ENCODE peak calls at places on chromosomes 7 and 10, in eight cellular contexts. N is SK-N-SH; J is psoas muscle; E is mucosa of descending colon; U is CD8-positive, alpha-beta T cell; M is neural progenitor cell; Q is sigmoid colon; C is upper lobe of right lung. H is an unnamed sample.
A peak's percentile ranks its signal among the peaks of the same experiment; 100 is the strongest.

GRCh38 chr10:124130198-124130597 is 36.8 kb upstream of the CHST15 start:
- DNase-seq in N (no peak), J (no peak), E (no peak), U (no peak), M (no peak), Q (no peak), C (no peak), H (no peak)

GRCh38 chr10:62852961-62853702 is 37.0 kb upstream of the EGR2 start:
- DNase-seq in N (no peak), J (no peak), E (no peak), U (no peak), M (no peak), Q (no peak), C (no peak), H (no peak)

GRCh38 chr7:137489880-137490279 is 146.3 kb upstream of the PTN start:
- DNase-seq in N (no peak), J (no peak), E (no peak), U (no peak), M (no peak), Q (no peak), C (no peak), H (no peak)

GRCh38 chr7:1815051-1815481 is 145.0 kb downstream of the ELFN1 start:
- DNase-seq in N (no peak), J (peak; percentile 52), E (no peak), U (no peak), M (no peak), Q (peak; percentile 60), C (no peak), H (no peak)

GRCh38 chr7:36389371-36390198 is at the start of gene ANLN:
- DNase-seq in N (peak; percentile 100), J (peak; percentile 95), E (peak; percentile 96), U (peak; percentile 77), M (peak; percentile 92), Q (peak; percentile 97), C (peak; percentile 96), H (peak; percentile 97)

GRCh38 chr7:121985476-121985875 is 112.5 kb downstream of the PTPRZ1 start:
- DNase-seq in N (no peak), J (no peak), E (no peak), U (no peak), M (no peak), Q (no peak), C (no peak), H (no peak)

GRCh38 chr7:152780935-152781334 is 21.4 kb downstream of the ACTR3B start:
- DNase-seq in N (no peak), J (no peak), E (no peak), U (no peak), M (no peak), Q (no peak), C (no peak), H (no peak)

GRCh38 chr10:92593553-92594046 is 670 bp downstream of the KIF11 start:
- DNase-seq in N (no peak), J (no peak), E (no peak), U (no peak), M (no peak), Q (no peak), C (no peak), H (no peak)

GRCh38 chr7:50921114-50921513 is 138.4 kb upstream of the GRB10 start:
- DNase-seq in N (no peak), J (no peak), E (no peak), U (no peak), M (no peak), Q (no peak), C (no peak), H (no peak)

GRCh38 chr7:139358541-139359365 is 941 bp upstream of the LUC7L2 start:
- DNase-seq in N (peak; percentile 68), J (no peak), E (peak; percentile 58), U (peak; percentile 32), M (no peak), Q (no peak), C (peak; percentile 72), H (no peak)

GRCh38 chr7:47198159-47198558 is 383.8 kb downstream of the TNS3 start:
- DNase-seq in N (no peak), J (no peak), E (no peak), U (no peak), M (no peak), Q (no peak), C (no peak), H (no peak)

GRCh38 chr7:129643545-129644170 is 32.1 kb downstream of the NRF1 start:
- DNase-seq in N (no peak), J (no peak), E (no peak), U (no peak), M (peak; percentile 33), Q (no peak), C (no peak), H (no peak)

GRCh38 chr10:77601488-77601887 is 36.1 kb downstream of the KCNMA1 start:
- DNase-seq in N (no peak), J (no peak), E (no peak), U (no peak), M (no peak), Q (peak; percentile 61), C (no peak), H (no peak)

GRCh38 chr10:110502851-110503301 is 5.2 kb downstream of the DUSP5 start:
- DNase-seq in N (no peak), J (no peak), E (no peak), U (no peak), M (no peak), Q (peak; percentile 91), C (no peak), H (no peak)

GRCh38 chr7:99254390-99254789 is 18.2 kb upstream of the MYH16 start:
- DNase-seq in N (no peak), J (no peak), E (no peak), U (no peak), M (no peak), Q (no peak), C (no peak), H (no peak)

GRCh38 chr10:3127921-3128320 is 44.7 kb downstream of the PITRM1 start:
- DNase-seq in N (no peak), J (no peak), E (no peak), U (no peak), M (no peak), Q (no peak), C (no peak), H (no peak)

GRCh38 chr10:121158988-121159579 is 307.9 kb downstream of the WDR11 start:
- DNase-seq in N (no peak), J (no peak), E (peak; percentile 40), U (no peak), M (no peak), Q (no peak), C (no peak), H (no peak)

GRCh38 chr10:77602231-77602912 is 35.2 kb downstream of the KCNMA1 start:
- DNase-seq in N (no peak), J (no peak), E (no peak), U (no peak), M (no peak), Q (peak; percentile 52), C (no peak), H (no peak)

GRCh38 chr7:157309990-157310668 is 26.7 kb upstream of the DNAJB6 start:
- DNase-seq in N (peak; percentile 42), J (no peak), E (no peak), U (no peak), M (no peak), Q (no peak), C (no peak), H (peak; percentile 49)

GRCh38 chr10:26520575-26520974 is 82.4 kb downstream of the APBB1IP start:
- DNase-seq in N (no peak), J (no peak), E (no peak), U (no peak), M (no peak), Q (no peak), C (no peak), H (no peak)

GRCh38 chr7:69147631-69148030 is 450.6 kb upstream of the AUTS2 start:
- DNase-seq in N (no peak), J (no peak), E (no peak), U (no peak), M (no peak), Q (peak; percentile 68), C (no peak), H (no peak)
- H3K4me1 ChIP-seq in N (no peaks in the 10 kb centered on the region), J (no peaks in the 10 kb centered on the region), E (no peaks in the 10 kb centered on the region), U (no peaks in the 10 kb centered on the region), M (no peaks in the 10 kb centered on the region), Q (no peaks in the 10 kb centered on the region), C (no peaks in the 10 kb centered on the region), H (no peaks in the 10 kb centered on the region)

GRCh38 chr7:6675807-6676405 is 30.8 kb downstream of the ZNF12 start:
- DNase-seq in N (no peak), J (no peak), E (no peak), U (no peak), M (no peak), Q (no peak), C (no peak), H (no peak)
- H3K9me3 ChIP-seq in N (peaks cover 49% of the 10 kb centered on the region), J (peaks cover 86% of the 10 kb centered on the region), E (peaks cover 94% of the 10 kb centered on the region), U (peaks cover 50% of the 10 kb centered on the region), M (peaks cover 53% of the 10 kb centered on the region), Q (peaks cover 39% of the 10 kb centered on the region), C (peaks cover 88% of the 10 kb centered on the region), H (peaks cover 25% of the 10 kb centered on the region)

DNA sequence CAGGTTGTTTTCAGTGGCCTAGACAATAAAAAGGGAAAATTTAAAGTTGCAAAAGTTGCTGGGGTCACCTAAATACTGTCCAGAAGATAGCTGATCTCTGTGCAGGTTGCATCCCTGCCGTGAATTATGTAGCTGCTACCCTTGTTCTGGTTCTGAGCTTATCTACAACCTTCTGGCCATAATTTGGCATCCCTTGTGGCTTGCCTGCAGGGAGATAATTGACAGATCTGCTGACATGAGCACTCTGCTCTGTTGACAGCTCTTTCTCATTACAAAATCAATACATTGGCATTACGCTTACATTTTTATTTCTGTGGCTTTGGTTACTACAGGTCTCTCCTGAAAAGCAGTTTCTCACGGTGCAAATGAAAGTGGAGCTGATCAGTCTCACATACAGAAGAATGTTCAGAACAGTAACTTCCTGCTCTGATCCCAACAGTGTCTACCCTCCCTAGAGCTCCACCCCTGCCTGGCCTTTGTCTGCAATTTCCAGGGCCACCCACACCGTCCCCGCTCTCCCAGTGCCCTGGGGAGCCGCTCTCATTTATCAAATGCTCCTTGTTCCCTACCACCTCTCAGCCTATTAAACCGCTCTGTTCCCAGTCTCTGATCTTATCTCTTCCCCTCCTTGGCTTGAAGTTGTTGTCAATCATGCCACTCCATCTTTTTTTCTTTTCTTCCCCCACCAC is 29.1 kb upstream of the HECTD2 start:
- DNase-seq in N (peak; percentile 67), J (no peak), E (no peak), U (no peak), M (peak; percentile 49), Q (no peak), C (no peak), H (peak; percentile 23)
- H3K4me3 ChIP-seq in N (peak overlapping the region; percentile 13), J (no peak overlapping the region), E (no peak overlapping the region), U (no peak overlapping the region), M (no peak overlapping the region), Q (no peak overlapping the region), C (no peak overlapping the region), H (no peak overlapping the region)

GRCh38 chr10:44353128-44353390 is 31.8 kb downstream of the CXCL12 start:
- DNase-seq in N (no peak), J (no peak), E (no peak), U (no peak), M (no peak), Q (peak; percentile 51), C (no peak), H (no peak)

GRCh38 chr10:44352316-44353127 is 32.4 kb downstream of the CXCL12 start:
- DNase-seq in N (no peak), J (peak; percentile 79), E (peak; percentile 53), U (no peak), M (no peak), Q (peak; percentile 89), C (peak; percentile 61), H (no peak)

GRCh38 chr10:44355630-44356029 is 29.3 kb downstream of the CXCL12 start:
- DNase-seq in N (no peak), J (no peak), E (no peak), U (no peak), M (no peak), Q (no peak), C (no peak), H (no peak)

GRCh38 chr10:44356139-44357115 is 28.5 kb downstream of the CXCL12 start:
- DNase-seq in N (no peak), J (no peak), E (no peak), U (no peak), M (no peak), Q (no peak), C (peak; percentile 56), H (no peak)

GRCh38 chr10:44353721-44354120 is 31.2 kb downstream of the CXCL12 start:
- DNase-seq in N (no peak), J (no peak), E (no peak), U (no peak), M (no peak), Q (peak; percentile 39), C (peak; percentile 45), H (no peak)
- H3K4me1 ChIP-seq in N (no peaks in the 10 kb centered on the region), J (no peaks in the 10 kb centered on the region), E (no peaks in the 10 kb centered on the region), U (no peaks in the 10 kb centered on the region), M (peaks cover 7% of the 10 kb centered on the region), Q (no peaks in the 10 kb centered on the region), C (no peaks in the 10 kb centered on the region), H (no peaks in the 10 kb centered on the region)

H was measured in HAP-1.